ENCODE peak calls at places on chromosome 7, in eight cellular contexts. J is CD8-positive, alpha-beta memory T cell; A is brain microvascular endothelial cell; S is breast epithelium; N is psoas muscle; B is Peyer's patch; K is right atrium auricular region; E is transverse colon. H is an unnamed sample.

GRCh38 chr7:120645976-120646375 is 212.0 kb downstream of the TSPAN12 start:
- DNase-seq in J (no peak), A (no peak), S (no peak), N (no peak), B (no peak), K (no peak), E (no peak), H (no peak)

GRCh38 chr7:99083733-99084132 is 60.2 kb downstream of the SMURF1 start:
- DNase-seq in J (no peak), A (no peak), S (no peak), N (no peak), B (no peak), K (no peak), E (no peak), H (no peak)

GRCh38 chr7:43496596-43496995 is 86.3 kb upstream of the STK17A start:
- DNase-seq in J (no peak), A (no peak), S (no peak), N (no peak), B (no peak), K (no peak), E (no peak), H (no peak)

GRCh38 chr7:953547-954327 is 743 bp downstream of the ADAP1 start:
- DNase-seq in J (peak), A (no peak), S (peak), N (peak), B (peak), K (no peak), E (peak), H (no peak)

GRCh38 chr7:148697950-148698396 is 730 bp upstream of the CUL1 start:
- DNase-seq in J (peak), A (no peak), S (peak), N (no peak), B (no peak), K (no peak), E (no peak), H (no peak)

GRCh38 chr7:99267530-99268360 is 4.9 kb upstream of the MYH16 start:
- DNase-seq in J (no peak), A (peak), S (peak), N (no peak), B (no peak), K (no peak), E (no peak), H (peak)

GRCh38 chr7:54615545-54615944 is 73.4 kb downstream of the VSTM2A start:
- DNase-seq in J (no peak), A (no peak), S (no peak), N (no peak), B (no peak), K (no peak), E (no peak), H (no peak)

GRCh38 chr7:5597772-5598171 is 174.1 kb upstream of the TNRC18 start:
- DNase-seq in J (no peak), A (peak), S (no peak), N (no peak), B (no peak), K (no peak), E (no peak), H (no peak)

GRCh38 chr7:150514748-150515222 is at the start of gene GIMAP7:
- DNase-seq in J (peak), A (no peak), S (no peak), N (no peak), B (peak), K (no peak), E (peak), H (no peak)

GRCh38 chr7:128259131-128260056 is 18.3 kb downstream of the LEP start:
- DNase-seq in J (no peak), A (no peak), S (no peak), N (no peak), B (peak), K (no peak), E (peak), H (peak)

GRCh38 chr7:18583305-18583704 is 87.8 kb downstream of the HDAC9 start:
- DNase-seq in J (no peak), A (peak), S (no peak), N (no peak), B (no peak), K (no peak), E (no peak), H (peak)

GRCh38 chr7:132650498-132650897 is 74.2 kb upstream of the PLXNA4 start:
- DNase-seq in J (no peak), A (peak), S (no peak), N (no peak), B (no peak), K (no peak), E (no peak), H (no peak)

GRCh38 chr7:141483044-141483443 is 68.2 kb upstream of the AGK start:
- DNase-seq in J (no peak), A (no peak), S (no peak), N (no peak), B (no peak), K (no peak), E (no peak), H (no peak)

GRCh38 chr7:150737265-150738055 is at the start of gene GIMAP5:
- DNase-seq in J (peak), A (no peak), S (no peak), N (peak), B (peak), K (no peak), E (no peak), H (no peak)

GRCh38 chr7:111012152-111012551 is 78.8 kb upstream of the LRRN3 start:
- DNase-seq in J (no peak), A (no peak), S (no peak), N (no peak), B (no peak), K (no peak), E (no peak), H (no peak)

GRCh38 chr7:137818036-137818435 is 28.7 kb downstream of the DGKI start:
- DNase-seq in J (no peak), A (peak), S (no peak), N (no peak), B (no peak), K (no peak), E (no peak), H (no peak)

GRCh38 chr7:24978837-24979469 is 1.0 kb downstream of the OSBPL3 start:
- DNase-seq in J (no peak), A (no peak), S (peak), N (peak), B (peak), K (no peak), E (peak), H (no peak)

GRCh38 chr7:13830604-13830915 is 158.9 kb downstream of the ETV1 start:
- DNase-seq in J (no peak), A (no peak), S (no peak), N (no peak), B (no peak), K (no peak), E (no peak), H (no peak)

GRCh38 chr7:107890493-107890961 is 456 bp upstream of the DLD start:
- DNase-seq in J (no peak), A (no peak), S (peak), N (no peak), B (no peak), K (no peak), E (no peak), H (no peak)

GRCh38 chr7:18831381-18831901 is 286.0 kb downstream of the TWIST1 start:
- DNase-seq in J (no peak), A (no peak), S (no peak), N (no peak), B (no peak), K (no peak), E (no peak), H (no peak)

GRCh38 chr7:38796636-38797501 is 112.1 kb downstream of the VPS41 start:
- DNase-seq in J (peak), A (peak), S (peak), N (no peak), B (peak), K (no peak), E (peak), H (peak)

GRCh38 chr7:66507764-66508296 is 120.9 kb upstream of the KCTD7 start:
- DNase-seq in J (no peak), A (no peak), S (no peak), N (no peak), B (no peak), K (no peak), E (no peak), H (no peak)

GRCh38 chr7:17021205-17021604 is 139.4 kb upstream of the AGR3 start:
- DNase-seq in J (no peak), A (peak), S (peak), N (no peak), B (no peak), K (no peak), E (no peak), H (no peak)

GRCh38 chr7:34034728-34035127 is 129.4 kb downstream of the BMPER start:
- DNase-seq in J (no peak), A (no peak), S (no peak), N (no peak), B (no peak), K (no peak), E (no peak), H (no peak)

GRCh38 chr7:80703272-80703671 is 64.8 kb downstream of the CD36 start:
- DNase-seq in J (no peak), A (peak), S (no peak), N (no peak), B (no peak), K (no peak), E (no peak), H (no peak)

GRCh38 chr7:57339198-57339944 is 110.6 kb upstream of the ZNF716 start:
- DNase-seq in J (no peak), A (no peak), S (no peak), N (peak), B (no peak), K (no peak), E (no peak), H (no peak)

GRCh38 chr7:157430721-157431120 is 93.9 kb downstream of the DNAJB6 start:
- DNase-seq in J (no peak), A (no peak), S (no peak), N (peak), B (no peak), K (no peak), E (no peak), H (no peak)

GRCh38 chr7:114670676-114671075 is 251.2 kb upstream of the MDFIC start:
- DNase-seq in J (no peak), A (no peak), S (no peak), N (no peak), B (no peak), K (no peak), E (no peak), H (no peak)

GRCh38 chr7:13016036-13016581 is 328.7 kb downstream of the ARL4A start:
- DNase-seq in J (no peak), A (no peak), S (no peak), N (no peak), B (no peak), K (no peak), E (no peak), H (no peak)

GRCh38 chr7:158527495-158527894 is 60.1 kb downstream of the PTPRN2 start:
- DNase-seq in J (no peak), A (no peak), S (no peak), N (peak), B (no peak), K (no peak), E (no peak), H (no peak)

GRCh38 chr7:6153646-6154541 is 118.5 kb downstream of the CYTH3 start:
- DNase-seq in J (no peak), A (no peak), S (no peak), N (no peak), B (no peak), K (no peak), E (no peak), H (no peak)

GRCh38 chr7:14305233-14305866 is 315.9 kb upstream of the ETV1 start:
- DNase-seq in J (no peak), A (no peak), S (no peak), N (no peak), B (no peak), K (no peak), E (no peak), H (no peak)

GRCh38 chr7:81662531-81662930 is 107.3 kb downstream of the HGF start:
- DNase-seq in J (no peak), A (no peak), S (no peak), N (no peak), B (no peak), K (no peak), E (no peak), H (no peak)

DNA sequence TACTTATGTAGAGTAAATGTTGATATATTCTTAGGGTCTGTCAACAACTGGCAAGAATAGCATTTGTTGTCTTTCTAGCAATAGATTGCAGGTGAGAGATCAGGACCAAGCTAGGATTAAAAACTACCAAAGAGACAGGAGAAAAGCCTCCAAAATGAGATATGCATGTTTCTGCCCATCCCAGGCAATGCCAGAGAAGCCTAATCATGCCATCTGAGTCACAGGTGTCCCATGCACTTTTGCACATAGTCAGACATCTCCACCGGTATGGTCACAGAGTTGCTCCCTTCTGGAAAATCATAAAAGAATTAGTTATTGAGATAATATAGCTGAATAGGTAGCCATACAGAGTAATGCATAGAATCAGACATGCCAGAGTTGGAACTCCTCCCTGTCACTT is 50.6 kb downstream of the PDK4 start:
- DNase-seq in J (no peak), A (no peak), S (no peak), N (no peak), B (no peak), K (no peak), E (no peak), H (no peak)
- H3K4me3 ChIP-seq in J (no peak), A (no peak), S (peak), N (peak), B (peak), K (no peak), E (no peak), H (no peak)

GRCh38 chr7:106283501-106283830 is 1.3 kb downstream of the NAMPT start:
- DNase-seq in J (no peak), A (no peak), S (no peak), N (no peak), B (no peak), K (no peak), E (no peak), H (no peak)

GRCh38 chr7:106281919-106282318 is 2.9 kb downstream of the NAMPT start:
- DNase-seq in J (no peak), A (no peak), S (no peak), N (no peak), B (no peak), K (no peak), E (no peak), H (no peak)

GRCh38 chr7:106283831-106284515 is 810 bp downstream of the NAMPT start:
- DNase-seq in J (no peak), A (peak), S (peak), N (peak), B (peak), K (peak), E (peak), H (no peak)

GRCh38 chr7:106282374-106282773 is 2.4 kb downstream of the NAMPT start:
- DNase-seq in J (no peak), A (no peak), S (no peak), N (no peak), B (no peak), K (no peak), E (no peak), H (no peak)

DNA sequence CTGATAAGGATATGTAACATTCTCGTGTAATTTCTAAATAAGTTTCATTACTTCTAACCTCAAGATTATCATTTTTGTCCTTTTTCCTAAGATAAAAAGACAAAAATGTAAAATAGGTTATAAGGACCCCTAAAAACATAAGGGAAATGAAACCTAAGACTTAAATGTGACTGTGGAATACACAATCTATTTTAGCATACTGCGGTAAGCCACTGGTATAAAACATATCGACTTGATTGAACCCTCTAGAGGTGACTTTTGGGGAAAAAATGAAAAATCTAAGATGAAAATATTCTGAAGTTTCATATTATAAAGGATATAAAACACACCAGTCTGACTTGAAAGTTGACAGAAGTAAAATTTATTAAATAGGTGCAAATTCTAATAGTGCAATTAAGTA is 1.9 kb downstream of the NAMPT start:
- DNase-seq in J (no peak), A (no peak), S (no peak), N (no peak), B (no peak), K (no peak), E (no peak), H (no peak)
- H3K4me3 ChIP-seq in J (no peak), A (no peak), S (peak), N (peak), B (peak), K (peak), E (no peak), H (peak)

DNA sequence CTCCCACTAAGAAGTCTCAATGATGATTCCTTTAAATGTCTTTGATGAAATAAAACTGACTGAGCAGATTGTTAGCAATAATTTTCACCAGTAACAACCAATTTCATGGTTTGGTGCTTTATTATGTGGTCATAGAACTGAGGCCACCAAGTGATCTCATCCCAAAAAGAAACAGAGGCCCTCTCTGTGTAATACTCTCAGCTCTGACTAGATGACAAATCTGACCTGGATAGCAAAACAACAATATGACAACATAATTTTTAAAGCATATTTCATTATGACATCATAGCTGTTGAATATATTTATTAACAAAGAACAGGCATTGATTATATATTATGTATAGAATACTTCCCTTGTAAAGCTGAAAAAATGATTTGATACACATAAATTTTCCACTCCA is 5.9 kb downstream of the SEMA3E start:
- DNase-seq in J (no peak), A (no peak), S (no peak), N (no peak), B (no peak), K (no peak), E (no peak), H (no peak)
- H3K4me3 ChIP-seq in J (no peak), A (no peak), S (no peak), N (no peak), B (no peak), K (no peak), E (no peak), H (no peak)

DNA sequence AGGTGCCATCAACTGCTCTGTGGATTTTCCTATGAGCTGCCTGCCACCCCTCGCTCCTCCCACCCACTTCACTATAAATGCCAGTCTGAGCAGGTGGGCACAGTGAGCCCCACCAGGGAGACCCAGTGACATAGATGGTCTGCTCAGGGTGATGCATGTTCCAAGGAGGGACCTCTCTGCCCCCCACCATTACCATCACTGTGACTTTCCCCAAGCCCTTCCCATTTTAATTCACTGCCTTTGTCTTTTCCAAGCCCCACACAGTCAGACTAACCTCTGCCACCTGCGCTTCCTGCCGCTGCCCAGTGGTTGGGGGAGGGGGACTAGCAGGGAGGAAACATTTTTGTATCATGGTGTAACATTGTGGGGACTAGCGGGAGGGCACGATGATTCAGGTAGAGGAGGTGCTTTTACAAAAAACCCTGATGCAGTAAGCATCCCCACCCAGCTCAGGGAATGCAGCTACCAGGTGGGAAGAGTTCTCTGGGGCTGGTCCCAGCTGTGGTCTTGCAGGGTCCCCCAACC is 24.6 kb downstream of the PRSS2 start:
- DNase-seq in J (peak), A (no peak), S (no peak), N (no peak), B (peak), K (peak), E (peak), H (no peak)
- H3K4me3 ChIP-seq in J (peak), A (no peak), S (no peak), N (no peak), B (no peak), K (no peak), E (no peak), H (no peak)

DNA sequence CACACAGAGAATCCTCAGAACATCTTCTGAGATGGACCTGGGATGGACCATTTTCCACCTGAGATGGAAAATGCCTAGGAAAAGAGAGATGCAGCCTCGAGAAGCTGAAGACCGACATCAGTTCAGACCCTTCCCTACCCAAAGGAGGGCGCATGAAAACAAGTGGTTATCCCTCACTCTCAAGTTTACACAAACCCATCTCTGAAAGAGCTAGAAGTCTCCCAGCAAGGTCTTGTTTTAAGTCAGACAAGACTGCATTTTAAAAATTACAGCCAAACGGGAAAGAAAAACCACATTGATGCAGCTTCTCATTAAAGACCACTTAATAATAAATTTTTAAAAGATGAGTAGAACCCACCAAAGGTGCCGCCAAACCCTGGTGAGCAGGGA is 1.3 kb downstream of the RAPGEF5 start:
- DNase-seq in J (no peak), A (no peak), S (no peak), N (no peak), B (no peak), K (no peak), E (no peak), H (no peak)
- H3K4me3 ChIP-seq in J (no peak), A (no peak), S (peak), N (peak), B (peak), K (no peak), E (peak), H (no peak)

GRCh38 chr7:28408974-28409715 is 3.2 kb upstream of the CREB5 start:
- DNase-seq in J (no peak), A (peak), S (peak), N (peak), B (peak), K (peak), E (peak), H (peak)
- H3K4me3 ChIP-seq in J (peak), A (peak), S (peak), N (peak), B (peak), K (peak), E (peak), H (peak)

GRCh38 chr7:48091506-48092433 is 2.7 kb downstream of the UPP1 start:
- DNase-seq in J (no peak), A (no peak), S (no peak), N (no peak), B (no peak), K (no peak), E (no peak), H (no peak)
- H3K4me3 ChIP-seq in J (no peak), A (no peak), S (no peak), N (no peak), B (no peak), K (no peak), E (no peak), H (no peak)